ENCODE peak calls at places on chromosomes 7 and 10, in nine cellular contexts. One of them, this sample, is unnamed.

GRCh38 chr7:157703131-157703530 is 366.3 kb downstream of the DNAJB6 start:
- DNase-seq in lung: no peak
- DNase-seq in AML-193: no peak
- DNase-seq in transverse colon: peak
- DNase-seq in astrocyte of the spinal cord: no peak
- DNase-seq in DND-41: no peak
- DNase-seq in fibroblast of the conjunctiva: no peak
- DNase-seq in pons: no peak
- DNase-seq in EL: no peak
- DNase-seq in this sample: no peak

GRCh38 chr7:1049006-1049741 is 4.8 kb downstream of the GPR146 start:
- DNase-seq in lung: no peak
- DNase-seq in AML-193: no peak
- DNase-seq in transverse colon: no peak
- DNase-seq in astrocyte of the spinal cord: no peak
- DNase-seq in DND-41: no peak
- DNase-seq in fibroblast of the conjunctiva: no peak
- DNase-seq in pons: no peak
- DNase-seq in EL: no peak
- DNase-seq in this sample: no peak

GRCh38 chr7:130366561-130366960 is 13.7 kb upstream of the CPA1 start:
- DNase-seq in lung: no peak
- DNase-seq in AML-193: no peak
- DNase-seq in transverse colon: no peak
- DNase-seq in astrocyte of the spinal cord: no peak
- DNase-seq in DND-41: no peak
- DNase-seq in fibroblast of the conjunctiva: no peak
- DNase-seq in pons: no peak
- DNase-seq in EL: peak
- DNase-seq in this sample: no peak

GRCh38 chr7:4849390-4849789 is 12.4 kb downstream of the PAPOLB start:
- DNase-seq in lung: no peak
- DNase-seq in AML-193: peak
- DNase-seq in transverse colon: no peak
- DNase-seq in astrocyte of the spinal cord: peak
- DNase-seq in DND-41: no peak
- DNase-seq in fibroblast of the conjunctiva: peak
- DNase-seq in pons: peak
- DNase-seq in EL: peak
- DNase-seq in this sample: no peak

GRCh38 chr10:74967850-74968620 is 141.6 kb downstream of the KAT6B start:
- DNase-seq in lung: no peak
- DNase-seq in AML-193: no peak
- DNase-seq in transverse colon: no peak
- DNase-seq in astrocyte of the spinal cord: no peak
- DNase-seq in DND-41: no peak
- DNase-seq in fibroblast of the conjunctiva: no peak
- DNase-seq in pons: no peak
- DNase-seq in EL: no peak
- DNase-seq in this sample: no peak

GRCh38 chr10:19302117-19302516 is 253.5 kb downstream of the MALRD1 start:
- DNase-seq in lung: no peak
- DNase-seq in AML-193: no peak
- DNase-seq in transverse colon: no peak
- DNase-seq in astrocyte of the spinal cord: peak
- DNase-seq in DND-41: no peak
- DNase-seq in fibroblast of the conjunctiva: no peak
- DNase-seq in pons: no peak
- DNase-seq in EL: no peak
- DNase-seq in this sample: no peak

GRCh38 chr7:41416208-41416595 is 286.7 kb downstream of the INHBA start:
- DNase-seq in lung: no peak
- DNase-seq in AML-193: no peak
- DNase-seq in transverse colon: no peak
- DNase-seq in astrocyte of the spinal cord: no peak
- DNase-seq in DND-41: no peak
- DNase-seq in fibroblast of the conjunctiva: no peak
- DNase-seq in pons: no peak
- DNase-seq in EL: no peak
- DNase-seq in this sample: no peak

GRCh38 chr10:77582710-77583115 is 54.9 kb downstream of the KCNMA1 start:
- DNase-seq in lung: no peak
- DNase-seq in AML-193: no peak
- DNase-seq in transverse colon: no peak
- DNase-seq in astrocyte of the spinal cord: peak
- DNase-seq in DND-41: peak
- DNase-seq in fibroblast of the conjunctiva: no peak
- DNase-seq in pons: no peak
- DNase-seq in EL: peak
- DNase-seq in this sample: peak

GRCh38 chr10:43585046-43585445 is 10.6 kb upstream of the ZNF239 start:
- DNase-seq in lung: no peak
- DNase-seq in AML-193: no peak
- DNase-seq in transverse colon: no peak
- DNase-seq in astrocyte of the spinal cord: no peak
- DNase-seq in DND-41: no peak
- DNase-seq in fibroblast of the conjunctiva: no peak
- DNase-seq in pons: no peak
- DNase-seq in EL: peak
- DNase-seq in this sample: no peak

GRCh38 chr10:71431945-71432905 is 35.5 kb downstream of the CDH23 start:
- DNase-seq in lung: no peak
- DNase-seq in AML-193: no peak
- DNase-seq in transverse colon: no peak
- DNase-seq in astrocyte of the spinal cord: no peak
- DNase-seq in DND-41: no peak
- DNase-seq in fibroblast of the conjunctiva: no peak
- DNase-seq in pons: no peak
- DNase-seq in EL: no peak
- DNase-seq in this sample: no peak

GRCh38 chr7:112202819-112203218 is 3.4 kb downstream of the DOCK4 start:
- DNase-seq in lung: peak
- DNase-seq in AML-193: peak
- DNase-seq in transverse colon: peak
- DNase-seq in astrocyte of the spinal cord: no peak
- DNase-seq in DND-41: peak
- DNase-seq in fibroblast of the conjunctiva: no peak
- DNase-seq in pons: peak
- DNase-seq in EL: no peak
- DNase-seq in this sample: peak

GRCh38 chr7:45646996-45647411 is 72.8 kb downstream of the ADCY1 start:
- DNase-seq in lung: no peak
- DNase-seq in AML-193: no peak
- DNase-seq in transverse colon: no peak
- DNase-seq in astrocyte of the spinal cord: no peak
- DNase-seq in DND-41: no peak
- DNase-seq in fibroblast of the conjunctiva: no peak
- DNase-seq in pons: peak
- DNase-seq in EL: peak
- DNase-seq in this sample: no peak

GRCh38 chr7:129332354-129333056 is 101.7 kb upstream of the STRIP2 start:
- DNase-seq in lung: no peak
- DNase-seq in AML-193: no peak
- DNase-seq in transverse colon: no peak
- DNase-seq in astrocyte of the spinal cord: peak
- DNase-seq in DND-41: no peak
- DNase-seq in fibroblast of the conjunctiva: peak
- DNase-seq in pons: no peak
- DNase-seq in EL: peak
- DNase-seq in this sample: no peak

GRCh38 chr10:100734295-100735086 is 10.9 kb upstream of the PAX2 start:
- DNase-seq in lung: no peak
- DNase-seq in AML-193: no peak
- DNase-seq in transverse colon: no peak
- DNase-seq in astrocyte of the spinal cord: no peak
- DNase-seq in DND-41: no peak
- DNase-seq in fibroblast of the conjunctiva: no peak
- DNase-seq in pons: no peak
- DNase-seq in EL: no peak
- DNase-seq in this sample: no peak

GRCh38 chr7:476736-477360 is 42.8 kb downstream of the PDGFA start:
- DNase-seq in lung: no peak
- DNase-seq in AML-193: no peak
- DNase-seq in transverse colon: no peak
- DNase-seq in astrocyte of the spinal cord: no peak
- DNase-seq in DND-41: no peak
- DNase-seq in fibroblast of the conjunctiva: no peak
- DNase-seq in pons: no peak
- DNase-seq in EL: no peak
- DNase-seq in this sample: no peak

GRCh38 chr7:56105508-56105907 is 768 bp downstream of the CHCHD2 start:
- DNase-seq in lung: no peak
- DNase-seq in AML-193: peak
- DNase-seq in transverse colon: peak
- DNase-seq in astrocyte of the spinal cord: peak
- DNase-seq in DND-41: peak
- DNase-seq in fibroblast of the conjunctiva: peak
- DNase-seq in pons: peak
- DNase-seq in EL: peak
- DNase-seq in this sample: peak

GRCh38 chr10:116207180-116207579 is 65.8 kb downstream of the GFRA1 start:
- DNase-seq in lung: no peak
- DNase-seq in AML-193: no peak
- DNase-seq in transverse colon: no peak
- DNase-seq in astrocyte of the spinal cord: no peak
- DNase-seq in DND-41: no peak
- DNase-seq in fibroblast of the conjunctiva: no peak
- DNase-seq in pons: no peak
- DNase-seq in EL: no peak
- DNase-seq in this sample: no peak

GRCh38 chr10:55500931-55501559 is 700.0 kb upstream of the PCDH15 start:
- DNase-seq in lung: no peak
- DNase-seq in AML-193: peak
- DNase-seq in transverse colon: no peak
- DNase-seq in astrocyte of the spinal cord: peak
- DNase-seq in DND-41: peak
- DNase-seq in fibroblast of the conjunctiva: peak
- DNase-seq in pons: peak
- DNase-seq in EL: no peak
- DNase-seq in this sample: peak

GRCh38 chr7:156827587-156828203 is 65.3 kb downstream of the LMBR1 start:
- DNase-seq in lung: no peak
- DNase-seq in AML-193: peak
- DNase-seq in transverse colon: no peak
- DNase-seq in astrocyte of the spinal cord: peak
- DNase-seq in DND-41: no peak
- DNase-seq in fibroblast of the conjunctiva: peak
- DNase-seq in pons: peak
- DNase-seq in EL: peak
- DNase-seq in this sample: no peak